ENCODE peak calls at places on chromosome 10, in nine cellular contexts. R is hepatocyte, Y is IMR-90, B is neural progenitor cell, H is coronary artery, V is lower leg skin, Z is cardiac fibroblast, U is endothelial cell, A is GM13976. E is an unnamed sample.
A peak's percentile ranks its signal among the peaks of the same experiment; 100 is the strongest.

GRCh38 chr10:21427804-21428481 is 97.5 kb downstream of the SKIDA1 start:
- DNase-seq in R (no peak), Y (peak; percentile 35), B (no peak), H (no peak), V (peak; percentile 31), Z (no peak), U (no peak), A (peak; percentile 33), E (no peak)

GRCh38 chr10:67296926-67297325 is 371.1 kb downstream of the LRRTM3 start:
- DNase-seq in R (no peak), Y (no peak), B (no peak), H (no peak), V (no peak), Z (no peak), U (no peak), A (no peak), E (no peak)

GRCh38 chr10:36534471-36535002 is 590.9 kb upstream of the ANKRD30A start:
- DNase-seq in R (peak; percentile 12), Y (peak; percentile 95), B (no peak), H (no peak), V (no peak), Z (peak; percentile 62), U (no peak), A (no peak), E (peak; percentile 76)

GRCh38 chr10:112804036-112804435 is 146.0 kb upstream of the TCF7L2 start:
- DNase-seq in R (peak; percentile 28), Y (no peak), B (peak; percentile 34), H (no peak), V (peak; percentile 62), Z (peak; percentile 22), U (peak; percentile 22), A (no peak), E (no peak)

GRCh38 chr10:130998642-130999041 is 312.9 kb downstream of the TCERG1L start:
- DNase-seq in R (no peak), Y (no peak), B (no peak), H (peak; percentile 67), V (peak; percentile 68), Z (no peak), U (no peak), A (no peak), E (no peak)

GRCh38 chr10:96188911-96189310 is 58.8 kb downstream of the ZNF518A start:
- DNase-seq in R (no peak), Y (peak; percentile 36), B (no peak), H (no peak), V (no peak), Z (peak; percentile 1), U (no peak), A (no peak), E (peak; percentile 37)

GRCh38 chr10:51285586-51285985 is 211.3 kb downstream of the PRKG1 start:
- DNase-seq in R (no peak), Y (no peak), B (no peak), H (no peak), V (no peak), Z (no peak), U (no peak), A (no peak), E (no peak)

GRCh38 chr10:113859261-113859660 is 4.8 kb downstream of the NHLRC2 start:
- DNase-seq in R (no peak), Y (no peak), B (no peak), H (no peak), V (no peak), Z (no peak), U (no peak), A (peak; percentile 41), E (no peak)

GRCh38 chr10:133117688-133118071 is 30.0 kb downstream of the ADGRA1 start:
- DNase-seq in R (no peak), Y (no peak), B (no peak), H (no peak), V (no peak), Z (no peak), U (no peak), A (no peak), E (no peak)

GRCh38 chr10:12391191-12391590 is 41.8 kb downstream of the CAMK1D start:
- DNase-seq in R (no peak), Y (no peak), B (no peak), H (peak; percentile 21), V (no peak), Z (no peak), U (no peak), A (no peak), E (peak; percentile 64)

GRCh38 chr10:28668363-28669226 is 8.7 kb upstream of the BAMBI start:
- DNase-seq in R (peak; percentile 81), Y (no peak), B (peak; percentile 75), H (peak; percentile 81), V (peak; percentile 88), Z (peak; percentile 59), U (peak; percentile 39), A (no peak), E (peak; percentile 31)

DNA sequence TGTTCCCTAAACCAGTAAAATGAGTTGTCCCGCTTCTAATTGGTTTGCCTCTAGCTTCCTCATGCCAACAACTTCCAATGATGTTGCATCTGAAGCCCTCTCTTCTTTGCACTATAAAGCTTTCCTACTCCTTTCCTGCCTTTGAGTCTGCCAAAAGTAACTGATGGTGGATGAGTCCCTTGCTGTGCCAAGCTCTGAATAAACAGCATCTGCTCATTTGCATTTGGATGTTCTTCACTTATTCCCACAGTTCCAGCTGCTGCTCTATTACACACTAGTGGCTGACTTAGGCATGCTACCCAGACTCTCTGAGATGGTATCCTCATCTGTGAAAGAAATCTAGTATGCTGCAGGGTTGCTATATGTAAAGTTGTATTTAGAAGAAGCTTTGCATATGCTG is 24.9 kb downstream of the SFR1 start:
- DNase-seq in R (no peak), Y (no peak), B (no peak), H (no peak), V (no peak), Z (no peak), U (no peak), A (no peak), E (no peak)
- TF ChIP-seq CTCF in R (no peak), Y (no peak), B (no peak), H (no peak), V (no peak), Z (no peak), U (no peak), A (no peak), E (no peak)

GRCh38 chr10:102151774-102152544 is at the start of gene NOLC1:
- DNase-seq in R (peak; percentile 99), Y (peak; percentile 99), B (peak; percentile 98), H (peak; percentile 99), V (peak; percentile 100), Z (peak; percentile 99), U (peak; percentile 98), A (peak; percentile 98), E (peak; percentile 99)
- TF ChIP-seq CTCF in R (no peak), Y (no peak), B (no peak), H (no peak), V (no peak), Z (no peak), U (no peak), A (no peak), E (no peak)

GRCh38 chr10:47023237-47024045 is 112.2 kb downstream of the PTPN20 start:
- DNase-seq in R (no peak), Y (no peak), B (no peak), H (peak; percentile 71), V (peak; percentile 85), Z (no peak), U (peak; percentile 1), A (peak; percentile 20), E (peak; percentile 25)

GRCh38 chr10:47022311-47023131 is 111.3 kb downstream of the PTPN20 start:
- DNase-seq in R (no peak), Y (no peak), B (no peak), H (peak; percentile 67), V (peak; percentile 74), Z (no peak), U (peak; percentile 2), A (peak; percentile 25), E (no peak)

GRCh38 chr10:47020491-47020890 is 109.3 kb downstream of the PTPN20 start:
- DNase-seq in R (no peak), Y (peak; percentile 59), B (no peak), H (peak; percentile 72), V (peak; percentile 90), Z (peak; percentile 10), U (no peak), A (no peak), E (peak; percentile 77)

GRCh38 chr10:47024046-47024322 is 112.8 kb downstream of the PTPN20 start:
- DNase-seq in R (no peak), Y (no peak), B (no peak), H (no peak), V (peak; percentile 13), Z (no peak), U (no peak), A (no peak), E (no peak)

DNA sequence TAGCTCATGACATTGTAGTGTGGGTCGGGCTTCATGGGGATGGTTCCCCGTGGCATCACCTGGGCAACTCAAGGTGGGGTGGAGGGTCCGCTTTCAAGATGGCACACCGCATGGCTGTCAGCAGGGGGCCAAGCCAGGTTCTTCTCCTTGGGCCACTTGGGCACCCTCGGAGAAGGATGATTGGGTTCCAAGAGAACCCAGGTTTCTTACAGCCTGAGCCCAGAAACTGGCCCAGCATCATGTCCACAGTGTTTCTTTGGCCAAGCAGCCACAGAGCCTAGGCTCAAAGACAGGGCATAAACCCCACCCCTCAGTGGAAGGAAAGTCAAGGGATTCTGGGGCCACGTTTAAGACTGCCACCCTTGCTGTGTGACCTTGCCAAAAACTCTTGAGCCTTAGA is 110.6 kb downstream of the PTPN20 start:
- DNase-seq in R (no peak), Y (no peak), B (no peak), H (peak; percentile 53), V (peak; percentile 68), Z (no peak), U (peak; percentile 3), A (peak; percentile 16), E (no peak)
- TF ChIP-seq CTCF in R (no peak), Y (no peak), B (no peak), H (no peak), V (no peak), Z (peak; percentile 5), U (peak; percentile 39), A (no peak), E (no peak)

GRCh38 chr10:94123253-94123995 is 129.7 kb downstream of the PLCE1 start:
- DNase-seq in R (peak; percentile 55), Y (peak; percentile 93), B (peak; percentile 48), H (no peak), V (no peak), Z (peak; percentile 82), U (no peak), A (no peak), E (peak; percentile 87)
- TF ChIP-seq CTCF in R (no peak), Y (no peak), B (no peak), H (no peak), V (no peak), Z (no peak), U (no peak), A (no peak), E (no peak)

DNA sequence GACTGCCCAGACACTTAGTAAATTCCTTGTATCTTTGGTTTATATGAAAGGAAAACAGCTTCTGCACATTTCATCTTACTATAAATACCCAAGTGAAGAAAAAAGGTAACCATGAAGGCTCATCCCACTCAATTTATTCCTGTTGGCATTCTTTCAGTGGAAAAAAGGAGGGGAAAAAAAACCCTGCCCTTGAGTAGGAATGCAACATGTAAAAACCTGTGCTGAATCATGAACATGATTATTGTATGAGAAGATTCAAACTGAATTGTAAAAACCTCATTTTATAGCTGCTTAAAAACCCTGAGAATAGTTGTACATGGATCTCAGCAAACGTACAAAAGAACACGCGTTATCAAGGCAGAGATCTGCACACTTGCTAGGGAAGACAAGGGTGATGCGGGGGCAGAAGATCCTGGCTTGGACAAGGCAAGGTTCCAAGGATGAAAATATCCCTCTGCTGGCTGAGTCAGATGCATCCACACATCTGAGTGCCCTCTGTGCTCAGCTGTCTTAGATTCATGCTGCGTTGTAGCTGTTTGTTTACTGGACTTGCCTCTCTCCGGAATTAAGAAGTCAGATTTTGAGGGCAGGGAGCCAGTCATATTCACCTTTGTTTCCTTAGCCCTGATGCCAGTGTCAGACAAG is 658.2 kb downstream of the PARD3 start:
- DNase-seq in R (peak; percentile 9), Y (peak; percentile 67), B (no peak), H (no peak), V (no peak), Z (peak; percentile 36), U (no peak), A (no peak), E (peak; percentile 22)
- TF ChIP-seq CTCF in R (no peak), Y (peak; percentile 7), B (no peak), H (no peak), V (no peak), Z (peak; percentile 38), U (no peak), A (no peak), E (peak; percentile 30)

E was measured in fibroblast of the aortic adventitia.